ENCODE peak calls at places on chromosomes 3 and 15, in seven cellular contexts. K is iPS-NIHi11; V is uterus; Y is fibroblast of lung; X is progenitor cell of endocrine pancreas; L is NCI-H1694; E is effector memory CD4-positive, alpha-beta T cell. G is an unnamed sample.

GRCh38 chr3:175094344-175094743 is 235.2 kb downstream of the NAALADL2 start:
- DNase-seq in K (no peak), V (no peak), Y (no peak), X (no peak), L (no peak), E (no peak), G (no peak)

GRCh38 chr15:85296615-85297402 is 83.6 kb upstream of the AKAP13 start:
- DNase-seq in K (peak), V (peak), Y (peak), X (peak), L (peak), E (peak), G (peak)

GRCh38 chr3:9957214-9957613 is 5.0 kb upstream of the PRRT3 start:
- DNase-seq in K (no peak), V (no peak), Y (peak), X (no peak), L (no peak), E (no peak), G (no peak)

GRCh38 chr3:69212411-69213160 is 90.2 kb upstream of the LMOD3 start:
- DNase-seq in K (no peak), V (no peak), Y (peak), X (no peak), L (no peak), E (no peak), G (no peak)

GRCh38 chr3:147651107-147651506 is 241.9 kb downstream of the ZIC1 start:
- DNase-seq in K (no peak), V (no peak), Y (no peak), X (no peak), L (no peak), E (no peak), G (no peak)

GRCh38 chr3:59327324-59327939 is 277.6 kb upstream of the CFAP20DC start:
- DNase-seq in K (no peak), V (no peak), Y (no peak), X (no peak), L (no peak), E (no peak), G (peak)

GRCh38 chr15:57320543-57321220 is 55.6 kb upstream of the CGNL1 start:
- DNase-seq in K (no peak), V (no peak), Y (peak), X (no peak), L (no peak), E (no peak), G (no peak)

GRCh38 chr3:160754371-160754854 is 1.6 kb upstream of the PPM1L start:
- DNase-seq in K (peak), V (peak), Y (peak), X (no peak), L (no peak), E (peak), G (peak)

GRCh38 chr15:68650901-68651709 is 72.3 kb downstream of the CORO2B start:
- DNase-seq in K (peak), V (no peak), Y (no peak), X (peak), L (peak), E (no peak), G (peak)

GRCh38 chr15:52394020-52394608 is 98.5 kb upstream of the MYO5C start:
- DNase-seq in K (no peak), V (no peak), Y (no peak), X (no peak), L (no peak), E (no peak), G (no peak)

GRCh38 chr15:80855206-80855605 is 76.0 kb downstream of the CEMIP start:
- DNase-seq in K (no peak), V (no peak), Y (no peak), X (no peak), L (no peak), E (no peak), G (no peak)

GRCh38 chr3:193701896-193702644 is 109.1 kb downstream of the OPA1 start:
- DNase-seq in K (peak), V (no peak), Y (no peak), X (no peak), L (no peak), E (no peak), G (peak)

GRCh38 chr3:36164400-36164799 is 215.9 kb upstream of the STAC start:
- DNase-seq in K (no peak), V (no peak), Y (no peak), X (no peak), L (no peak), E (no peak), G (no peak)

GRCh38 chr3:23620044-23620443 is 185.7 kb upstream of the UBE2E1 start:
- DNase-seq in K (no peak), V (no peak), Y (no peak), X (no peak), L (no peak), E (no peak), G (no peak)

GRCh38 chr3:4588410-4588809 is 95.3 kb downstream of the ITPR1 start:
- DNase-seq in K (no peak), V (peak), Y (peak), X (no peak), L (no peak), E (no peak), G (no peak)

GRCh38 chr3:194606163-194606562 is 27.1 kb downstream of the TMEM44 start:
- DNase-seq in K (no peak), V (no peak), Y (no peak), X (no peak), L (no peak), E (no peak), G (no peak)

GRCh38 chr15:69060744-69061143 is 46.2 kb downstream of the NOX5 start:
- DNase-seq in K (no peak), V (no peak), Y (no peak), X (no peak), L (no peak), E (no peak), G (no peak)

GRCh38 chr3:197541756-197542539 is 13.8 kb downstream of the BDH1 start:
- DNase-seq in K (peak), V (peak), Y (peak), X (no peak), L (peak), E (no peak), G (peak)

GRCh38 chr3:82143661-82144405 is 382.4 kb upstream of the GBE1 start:
- DNase-seq in K (peak), V (no peak), Y (no peak), X (no peak), L (no peak), E (no peak), G (no peak)

GRCh38 chr3:25281041-25281842 is 146.8 kb upstream of the RARB start:
- DNase-seq in K (no peak), V (no peak), Y (no peak), X (no peak), L (no peak), E (no peak), G (no peak)

GRCh38 chr3:60048447-60048848 is 998.6 kb upstream of the CFAP20DC start:
- DNase-seq in K (no peak), V (no peak), Y (no peak), X (no peak), L (no peak), E (no peak), G (no peak)

GRCh38 chr15:74799843-74800558 is 12.6 kb upstream of the LMAN1L start:
- DNase-seq in K (peak), V (peak), Y (peak), X (peak), L (peak), E (peak), G (no peak)

GRCh38 chr15:88029696-88030095 is 226.8 kb downstream of the NTRK3 start:
- DNase-seq in K (no peak), V (no peak), Y (no peak), X (no peak), L (no peak), E (no peak), G (peak)

GRCh38 chr15:31974855-31975421 is 55.4 kb upstream of the CHRNA7 start:
- DNase-seq in K (peak), V (no peak), Y (peak), X (peak), L (peak), E (no peak), G (peak)

GRCh38 chr15:101322016-101322695 is 27.1 kb upstream of the SNRPA1 start:
- DNase-seq in K (no peak), V (no peak), Y (no peak), X (no peak), L (no peak), E (no peak), G (no peak)